ENCODE peak calls at places on chromosomes 4 and X, in five cellular contexts. One of them, this sample, is unnamed.
A peak's percentile ranks its signal among the peaks of the same experiment; 100 is the strongest.

GRCh38 chr4:16516796-16517413 is 290.6 kb upstream of the TAPT1 start:
- DNase-seq in MG63: peak; percentile 9
- DNase-seq in ELF-1: peak; percentile 12
- DNase-seq in ureter: peak; percentile 69
- DNase-seq in NCI-H1436 treated with DMSO at 0.1 percent for 48 hours: no peak
- DNase-seq in this sample: no peak

GRCh38 chrX:72306851-72307645 is 1.3 kb upstream of the CITED1 start:
- DNase-seq in ELF-1: peak; percentile 86
- DNase-seq in NCI-H1436 treated with DMSO at 0.1 percent for 48 hours: no peak
- DNase-seq in ureter: peak; percentile 65
- DNase-seq in MG63: peak; percentile 66
- DNase-seq in this sample: peak; percentile 60

GRCh38 chr4:36917413-36917812 is 327.1 kb upstream of the NWD2 start:
- DNase-seq in NCI-H1436 treated with DMSO at 0.1 percent for 48 hours: no peak
- DNase-seq in ELF-1: no peak
- DNase-seq in MG63: no peak
- DNase-seq in ureter: no peak
- DNase-seq in this sample: no peak

GRCh38 chr4:67886281-67886680 is 2.5 kb upstream of the TMPRSS11D start:
- DNase-seq in ELF-1: no peak
- DNase-seq in NCI-H1436 treated with DMSO at 0.1 percent for 48 hours: no peak
- DNase-seq in MG63: no peak
- DNase-seq in ureter: no peak
- DNase-seq in this sample: no peak

GRCh38 chr4:78937837-78938236 is 1.4 kb downstream of the PAQR3 start:
- DNase-seq in NCI-H1436 treated with DMSO at 0.1 percent for 48 hours: no peak
- DNase-seq in ELF-1: peak; percentile 34
- DNase-seq in MG63: no peak
- DNase-seq in ureter: no peak
- DNase-seq in this sample: no peak

GRCh38 chr4:103402198-103402597 is 204.1 kb upstream of the CENPE start:
- DNase-seq in MG63: no peak
- DNase-seq in NCI-H1436 treated with DMSO at 0.1 percent for 48 hours: no peak
- DNase-seq in ureter: no peak
- DNase-seq in ELF-1: no peak
- DNase-seq in this sample: no peak

GRCh38 chrX:43939187-43939926 is 33.8 kb downstream of the NDP start:
- DNase-seq in NCI-H1436 treated with DMSO at 0.1 percent for 48 hours: no peak
- DNase-seq in MG63: no peak
- DNase-seq in ELF-1: no peak
- DNase-seq in ureter: no peak
- DNase-seq in this sample: no peak

GRCh38 chr4:107094332-107094731 is 58.2 kb upstream of the DKK2 start:
- DNase-seq in MG63: no peak
- DNase-seq in ureter: no peak
- DNase-seq in NCI-H1436 treated with DMSO at 0.1 percent for 48 hours: no peak
- DNase-seq in ELF-1: peak; percentile 15
- DNase-seq in this sample: peak; percentile 25

GRCh38 chr4:131001371-131001770 is 1905.4 kb downstream of the C4orf33 start:
- DNase-seq in ureter: no peak
- DNase-seq in MG63: no peak
- DNase-seq in NCI-H1436 treated with DMSO at 0.1 percent for 48 hours: no peak
- DNase-seq in ELF-1: no peak
- DNase-seq in this sample: no peak

GRCh38 chr4:16079046-16079445 is 4.8 kb downstream of the PROM1 start:
- DNase-seq in ureter: no peak
- DNase-seq in ELF-1: peak; percentile 64
- DNase-seq in NCI-H1436 treated with DMSO at 0.1 percent for 48 hours: no peak
- DNase-seq in MG63: no peak
- DNase-seq in this sample: no peak

GRCh38 chrX:46788902-46789301 is 30.0 kb upstream of the SLC9A7 start:
- DNase-seq in ELF-1: peak; percentile 92
- DNase-seq in NCI-H1436 treated with DMSO at 0.1 percent for 48 hours: no peak
- DNase-seq in MG63: no peak
- DNase-seq in ureter: no peak
- DNase-seq in this sample: no peak

GRCh38 chrX:140503714-140504351 is 1.0 kb downstream of the SOX3 start:
- DNase-seq in MG63: peak; percentile 25
- DNase-seq in NCI-H1436 treated with DMSO at 0.1 percent for 48 hours: no peak
- DNase-seq in ureter: no peak
- DNase-seq in ELF-1: peak; percentile 78
- DNase-seq in this sample: peak; percentile 39

GRCh38 chrX:105189093-105189492 is 31.4 kb downstream of the TEX13A start:
- DNase-seq in NCI-H1436 treated with DMSO at 0.1 percent for 48 hours: no peak
- DNase-seq in ureter: no peak
- DNase-seq in MG63: no peak
- DNase-seq in ELF-1: no peak
- DNase-seq in this sample: no peak

GRCh38 chr4:6205584-6205965 is 5.2 kb upstream of the JAKMIP1 start:
- DNase-seq in ureter: no peak
- DNase-seq in ELF-1: no peak
- DNase-seq in MG63: no peak
- DNase-seq in NCI-H1436 treated with DMSO at 0.1 percent for 48 hours: no peak
- DNase-seq in this sample: no peak

GRCh38 chrX:150038977-150039599 is 100.8 kb upstream of the EOLA2 start:
- DNase-seq in MG63: no peak
- DNase-seq in ELF-1: no peak
- DNase-seq in ureter: no peak
- DNase-seq in NCI-H1436 treated with DMSO at 0.1 percent for 48 hours: no peak
- DNase-seq in this sample: no peak

GRCh38 chr4:40940317-40940720 is 190.6 kb downstream of the NSUN7 start:
- DNase-seq in ureter: no peak
- DNase-seq in ELF-1: no peak
- DNase-seq in MG63: no peak
- DNase-seq in NCI-H1436 treated with DMSO at 0.1 percent for 48 hours: no peak
- DNase-seq in this sample: no peak

GRCh38 chrX:35919536-35920309 is at the start of gene CFAP47:
- DNase-seq in ELF-1: peak; percentile 86
- DNase-seq in MG63: no peak
- DNase-seq in ureter: no peak
- DNase-seq in NCI-H1436 treated with DMSO at 0.1 percent for 48 hours: no peak
- DNase-seq in this sample: peak; percentile 74

GRCh38 chrX:41381685-41382084 is 47.7 kb downstream of the DDX3X start:
- DNase-seq in NCI-H1436 treated with DMSO at 0.1 percent for 48 hours: no peak
- DNase-seq in ureter: peak; percentile 45
- DNase-seq in MG63: peak; percentile 77
- DNase-seq in ELF-1: peak; percentile 97
- DNase-seq in this sample: peak; percentile 62

GRCh38 chrX:54407266-54407665 is 32.9 kb upstream of the TSR2 start:
- DNase-seq in MG63: no peak
- DNase-seq in ureter: no peak
- DNase-seq in NCI-H1436 treated with DMSO at 0.1 percent for 48 hours: no peak
- DNase-seq in ELF-1: no peak
- DNase-seq in this sample: no peak

GRCh38 chr4:137623013-137623412 is 90.7 kb upstream of the PCDH18 start:
- DNase-seq in ureter: no peak
- DNase-seq in ELF-1: peak; percentile 4
- DNase-seq in NCI-H1436 treated with DMSO at 0.1 percent for 48 hours: no peak
- DNase-seq in MG63: no peak
- DNase-seq in this sample: no peak

GRCh38 chrX:28552882-28553829 is 34.1 kb upstream of the IL1RAPL1 start:
- DNase-seq in NCI-H1436 treated with DMSO at 0.1 percent for 48 hours: no peak
- DNase-seq in ELF-1: no peak
- DNase-seq in MG63: no peak
- DNase-seq in ureter: no peak
- DNase-seq in this sample: no peak

GRCh38 chr4:25767877-25768475 is 94.8 kb downstream of the SEL1L3 start:
- DNase-seq in MG63: peak; percentile 26
- DNase-seq in ELF-1: peak; percentile 79
- DNase-seq in NCI-H1436 treated with DMSO at 0.1 percent for 48 hours: no peak
- DNase-seq in ureter: peak; percentile 54
- DNase-seq in this sample: peak; percentile 60

GRCh38 chr4:83552085-83552484 is 16.2 kb downstream of the GPAT3 start:
- DNase-seq in NCI-H1436 treated with DMSO at 0.1 percent for 48 hours: peak; percentile 40
- DNase-seq in MG63: no peak
- DNase-seq in ureter: no peak
- DNase-seq in ELF-1: peak; percentile 56
- DNase-seq in this sample: no peak

GRCh38 chrX:150365051-150365952 is 2.2 kb downstream of the MAMLD1 start:
- DNase-seq in ELF-1: peak; percentile 85
- DNase-seq in ureter: peak; percentile 55
- DNase-seq in MG63: peak; percentile 63
- DNase-seq in NCI-H1436 treated with DMSO at 0.1 percent for 48 hours: no peak
- DNase-seq in this sample: peak; percentile 71

This sample was measured in H9.